ENCODE peak calls at places on chromosomes 4 and X, in four cellular contexts. U, L, A and O are unnamed samples.
A peak's percentile ranks its signal among the peaks of the same experiment; 100 is the strongest.

GRCh38 chrX:139932077-139932900 is 564 bp downstream of the ATP11C start:
- DNase-seq in U (peak; percentile 32), L (peak; percentile 30), A (peak; percentile 37), O (no peak)

GRCh38 chr4:105715692-105716278 is 7.2 kb downstream of the GSTCD start:
- DNase-seq in U (no peak), L (peak; percentile 68), A (peak; percentile 74), O (no peak)

GRCh38 chrX:106680716-106681115 is 45.8 kb upstream of the RNF128 start:
- DNase-seq in U (no peak), L (no peak), A (no peak), O (no peak)

GRCh38 chr4:177696438-177696966 is 254.3 kb upstream of the AGA start:
- DNase-seq in U (no peak), L (no peak), A (no peak), O (no peak)

GRCh38 chr4:188439641-188440311 is 300.5 kb downstream of the TRIML1 start:
- DNase-seq in U (no peak), L (peak; percentile 14), A (peak; percentile 57), O (no peak)

GRCh38 chr4:119000400-119000799 is 111.7 kb downstream of the SYNPO2 start:
- DNase-seq in U (no peak), L (no peak), A (no peak), O (no peak)

GRCh38 chr4:147547314-147548056 is 66.6 kb downstream of the EDNRA start:
- DNase-seq in U (no peak), L (peak; percentile 88), A (no peak), O (no peak)

GRCh38 chr4:30535255-30535654 is 184.9 kb upstream of the PCDH7 start:
- DNase-seq in U (no peak), L (peak; percentile 28), A (no peak), O (no peak)

GRCh38 chr4:67531349-67531748 is 14.0 kb downstream of the CENPC start:
- DNase-seq in U (no peak), L (no peak), A (no peak), O (no peak)

GRCh38 chr4:155353923-155354540 is 22.7 kb downstream of the MAP9 start:
- DNase-seq in U (peak; percentile 24), L (peak; percentile 68), A (peak; percentile 55), O (peak; percentile 13)

GRCh38 chrX:6382284-6382683 is 152.6 kb downstream of the VCX3A start:
- DNase-seq in U (no peak), L (no peak), A (no peak), O (no peak)

GRCh38 chrX:1387141-1387776 is 4.7 kb downstream of the SLC25A6 start:
- DNase-seq in U (no peak), L (no peak), A (no peak), O (no peak)

GRCh38 chrX:133921764-133922389 is 63.5 kb downstream of the GPC3 start:
- DNase-seq in U (peak; percentile 14), L (peak; percentile 13), A (peak; percentile 22), O (no peak)

GRCh38 chrX:103397707-103398106 is 21.4 kb downstream of the BEX3 start:
- DNase-seq in U (no peak), L (no peak), A (no peak), O (no peak)

GRCh38 chr4:42306221-42307109 is 90.8 kb upstream of the SHISA3 start:
- DNase-seq in U (no peak), L (peak; percentile 23), A (no peak), O (no peak)

GRCh38 chr4:7425591-7426468 is 8.9 kb downstream of the PSAPL1 start:
- DNase-seq in U (peak; percentile 5), L (no peak), A (no peak), O (no peak)

DNA sequence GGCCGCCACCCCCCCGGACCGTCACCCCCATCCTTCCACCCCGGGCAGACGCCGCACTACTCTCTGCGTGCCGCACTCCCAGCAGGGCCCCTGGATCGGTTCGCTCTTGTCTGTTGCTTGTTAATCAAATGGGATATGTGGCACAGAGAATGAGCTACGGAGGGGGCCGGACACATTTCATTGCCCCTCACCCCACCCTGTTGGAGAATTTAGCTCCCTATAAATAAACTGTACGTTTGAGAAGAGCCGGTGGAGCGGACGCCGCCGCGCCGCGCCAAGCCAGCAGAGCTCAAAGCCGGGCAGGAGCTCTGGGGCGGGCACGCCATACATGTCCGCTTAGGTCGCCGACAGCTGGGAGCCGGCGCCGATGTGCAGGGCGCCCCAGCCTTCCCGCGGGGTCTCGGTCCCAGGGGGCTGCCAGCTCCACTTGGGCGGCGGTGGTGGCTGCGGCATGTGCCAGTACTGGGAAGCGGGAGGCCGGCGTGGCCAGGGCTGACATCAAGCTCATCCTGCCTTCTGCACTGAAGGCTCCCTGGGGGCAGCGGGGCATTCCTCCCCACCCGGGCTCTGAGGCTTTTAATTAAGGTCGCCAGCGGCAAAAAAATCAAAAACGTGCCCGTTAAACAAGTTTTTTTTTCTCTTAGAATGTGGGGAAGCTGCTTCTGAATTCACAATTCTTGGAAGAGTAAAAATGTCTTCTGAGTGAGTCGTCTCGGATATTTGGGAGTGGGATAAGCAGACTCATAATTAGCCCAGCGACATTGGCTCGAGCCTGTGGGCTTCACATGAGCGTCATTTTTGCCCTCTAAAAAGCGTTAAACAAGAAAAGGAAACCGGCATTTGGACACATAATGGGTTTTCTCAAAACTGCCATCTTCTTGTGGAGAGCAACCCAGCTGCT is 1.1 kb upstream of the PCDH19 start:
- DNase-seq in U (no peak), L (no peak), A (no peak), O (no peak)
- H3K4me3 ChIP-seq in U (no peak overlapping the region), L (no peak overlapping the region), A (no peak overlapping the region), O (peak overlapping the region; percentile 63)

DNA sequence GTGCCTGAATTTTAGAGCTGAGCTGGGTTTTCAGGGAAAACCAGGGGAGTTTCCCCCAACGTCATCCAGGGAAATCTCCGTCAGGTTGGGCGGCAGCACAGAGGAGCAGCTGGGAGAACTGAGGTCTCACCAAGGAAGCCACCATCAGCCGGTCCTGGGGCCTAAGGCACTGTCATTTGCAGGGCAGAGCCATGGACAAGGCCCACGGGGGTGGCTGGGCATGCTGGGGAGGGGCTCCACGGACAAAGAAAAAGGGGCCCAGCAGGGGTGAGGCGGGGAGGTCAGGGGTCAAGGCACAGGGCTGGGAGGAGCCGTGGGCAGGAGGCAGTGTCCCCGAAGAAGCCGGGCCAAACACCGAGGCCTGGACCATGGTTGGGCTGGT is 109.8 kb downstream of the HMX1 start:
- DNase-seq in U (no peak), L (no peak), A (no peak), O (no peak)
- H3K9me3 ChIP-seq in U (no peaks in the 10 kb centered on the region), L (no peaks in the 10 kb centered on the region), A (no peaks in the 10 kb centered on the region), O (no peaks in the 10 kb centered on the region)

GRCh38 chr4:87019898-87020297 is 85.1 kb downstream of the AFF1 start:
- DNase-seq in U (no peak), L (no peak), A (no peak), O (no peak)
- H3K4me1 ChIP-seq in U (peaks cover 31% of the 10 kb centered on the region), L (peaks cover 4% of the 10 kb centered on the region), A (peaks cover 46% of the 10 kb centered on the region), O (peaks cover 46% of the 10 kb centered on the region)

GRCh38 chr4:88017516-88018302 is 10.3 kb downstream of the PKD2 start:
- DNase-seq in U (no peak), L (peak; percentile 98), A (no peak), O (no peak)
- H3K4me3 ChIP-seq in U (no peak overlapping the region), L (peak overlapping the region; percentile 33), A (no peak overlapping the region), O (peak overlapping the region; percentile 59)

DNA sequence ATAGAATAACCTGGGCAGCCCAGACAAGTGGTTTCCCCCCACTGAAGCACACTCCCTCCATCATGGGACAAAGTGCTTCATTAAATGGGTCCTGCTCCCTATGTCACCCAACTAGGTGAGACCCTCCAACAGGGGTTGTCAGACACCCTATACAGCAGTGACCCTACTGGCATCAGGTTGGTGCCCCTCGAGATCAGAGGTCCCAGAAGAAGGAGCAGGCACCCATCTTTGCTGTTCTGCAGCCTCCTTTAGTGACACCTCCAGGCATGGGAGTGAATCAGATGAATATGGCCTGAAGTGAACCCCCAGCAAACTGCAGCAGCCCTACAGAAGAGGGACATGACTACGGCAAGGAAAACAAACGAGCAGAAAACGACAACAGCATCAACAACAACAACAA is 11.1 kb downstream of the NELFA start:
- DNase-seq in U (no peak), L (no peak), A (no peak), O (no peak)
- H3K9me3 ChIP-seq in U (peaks cover 8% of the 10 kb centered on the region), L (no peaks in the 10 kb centered on the region), A (peaks cover 12% of the 10 kb centered on the region), O (no peaks in the 10 kb centered on the region)

GRCh38 chr4:15031197-15031596 is 28.9 kb downstream of the CPEB2 start:
- DNase-seq in U (no peak), L (peak; percentile 68), A (no peak), O (no peak)
- H3K4me1 ChIP-seq in U (no peaks in the 10 kb centered on the region), L (peaks cover 7% of the 10 kb centered on the region), A (no peaks in the 10 kb centered on the region), O (peaks cover 74% of the 10 kb centered on the region)

DNA sequence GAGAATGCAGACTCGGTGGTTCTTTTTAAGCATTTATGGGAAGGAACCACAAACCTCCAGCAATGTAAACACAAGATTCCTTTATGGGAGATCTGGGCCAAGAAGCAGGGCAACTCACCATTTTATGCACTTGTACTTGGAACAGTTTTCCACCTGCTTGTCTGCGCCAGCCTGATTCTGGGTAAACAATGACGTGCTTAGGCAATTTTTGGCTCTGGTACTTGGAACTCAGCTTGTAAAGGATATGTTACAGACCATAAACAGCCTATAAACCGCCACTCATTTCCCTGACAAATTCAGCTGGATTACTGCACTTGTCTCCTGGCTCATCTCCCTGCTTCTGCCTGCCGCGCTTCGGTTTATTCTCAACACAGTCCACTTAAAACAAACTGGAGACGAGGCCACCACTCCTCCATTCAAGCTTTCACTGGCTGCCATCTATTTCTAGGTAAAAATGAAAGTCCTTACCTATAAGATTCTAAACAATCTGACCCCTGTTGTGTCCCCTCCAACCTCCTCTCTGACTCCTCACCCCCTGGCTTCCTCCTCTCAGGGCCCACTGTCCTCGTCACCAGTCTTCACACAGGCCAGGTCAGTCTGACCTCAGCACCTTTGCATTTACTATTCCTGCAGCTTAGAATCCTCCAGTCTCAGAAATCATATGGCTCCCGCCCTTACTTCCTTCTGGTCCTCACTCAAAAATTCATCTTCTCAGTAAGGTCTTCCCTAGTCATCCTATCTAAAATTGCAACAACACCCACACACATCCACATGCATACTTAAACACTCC is 205.9 kb upstream of the GALNT7 start:
- DNase-seq in U (no peak), L (peak; percentile 98), A (peak; percentile 57), O (peak; percentile 14)
- H3K4me3 ChIP-seq in U (no peak overlapping the region), L (no peak overlapping the region), A (no peak overlapping the region), O (peak overlapping the region; percentile 54)